ENCODE peak calls at places on chromosomes 13 and 19, in four cellular contexts. O is dorsolateral prefrontal cortex, P is adrenal gland, F is fibroblast of the aortic adventitia. N is an unnamed sample.
A peak's percentile ranks its signal among the peaks of the same experiment; 100 is the strongest.

GRCh38 chr13:84377071-84377470 is 494.8 kb upstream of the SLITRK1 start:
- DNase-seq in O (no peak), P (no peak), F (no peak), N (no peak)

GRCh38 chr13:34217343-34218094 is 399.6 kb downstream of the RFC3 start:
- DNase-seq in O (no peak), P (no peak), F (no peak), N (no peak)

GRCh38 chr19:17294051-17294891 is 9.0 kb downstream of the ABHD8 start:
- DNase-seq in O (no peak), P (peak; percentile 60), F (no peak), N (peak; percentile 43)

GRCh38 chr19:57786286-57786685 is 16.8 kb downstream of the ZNF586 start:
- DNase-seq in O (no peak), P (no peak), F (no peak), N (no peak)

GRCh38 chr13:40316301-40316700 is 350.1 kb downstream of the FOXO1 start:
- DNase-seq in O (no peak), P (peak; percentile 82), F (no peak), N (no peak)

GRCh38 chr19:17520865-17521264 is 9.4 kb downstream of the PGLS start:
- DNase-seq in O (no peak), P (no peak), F (no peak), N (no peak)

GRCh38 chr19:17086811-17087210 is 11.2 kb downstream of the MYO9B start:
- DNase-seq in O (no peak), P (no peak), F (no peak), N (no peak)

GRCh38 chr19:6735181-6735891 is 2.0 kb downstream of the GPR108 start:
- DNase-seq in O (no peak), P (no peak), F (no peak), N (no peak)

GRCh38 chr13:28181413-28181812 is 43.1 kb downstream of the PAN3 start:
- DNase-seq in O (no peak), P (no peak), F (peak; percentile 22), N (peak; percentile 10)

DNA sequence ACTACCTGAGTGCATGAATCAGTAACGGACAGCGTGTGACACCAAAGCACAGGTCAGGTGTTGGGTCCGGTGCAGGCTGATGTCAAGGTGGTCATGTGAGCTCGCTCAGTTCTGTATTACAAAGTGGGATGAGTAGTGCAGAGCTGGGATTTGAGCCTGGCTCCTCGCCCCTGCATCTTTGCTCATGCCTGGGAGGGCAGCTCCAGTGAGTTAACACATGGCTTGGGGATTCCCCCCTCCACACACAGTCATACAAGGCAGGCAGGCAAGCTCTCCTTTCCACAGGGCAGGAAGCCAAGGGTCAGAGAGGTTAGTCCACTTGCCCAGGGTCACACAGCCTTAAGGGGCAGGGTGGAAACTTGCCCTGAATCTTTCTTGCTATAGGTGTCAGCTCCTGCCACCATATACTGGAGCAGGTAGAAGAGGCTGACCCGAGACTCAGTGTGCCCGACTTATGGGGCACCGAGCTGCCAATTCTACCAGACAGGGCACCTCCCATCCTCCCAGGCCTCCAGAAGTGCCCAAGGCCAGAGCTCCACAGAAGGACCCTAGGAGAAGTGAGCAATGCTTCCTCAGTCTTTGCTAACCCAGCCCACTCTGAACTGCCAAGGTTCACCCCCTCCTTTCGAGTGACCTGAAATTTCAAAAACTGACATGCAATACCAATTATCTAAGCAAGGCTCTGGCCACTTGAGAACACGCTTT is 35.4 kb downstream of the ZNF787 start:
- DNase-seq in O (no peak), P (peak; percentile 80), F (no peak), N (peak; percentile 51)
- H3K4me3 ChIP-seq in O (no peak overlapping the region), P (no peak overlapping the region), F (no peak overlapping the region), N (no peak overlapping the region)

GRCh38 chr13:74288361-74288911 is 154.2 kb upstream of the KLF12 start:
- DNase-seq in O (no peak), P (no peak), F (no peak), N (no peak)
- H3K4me3 ChIP-seq in O (peak overlapping the region; percentile 49), P (no peak overlapping the region), F (peak overlapping the region; percentile 15), N (no peak overlapping the region)

DNA sequence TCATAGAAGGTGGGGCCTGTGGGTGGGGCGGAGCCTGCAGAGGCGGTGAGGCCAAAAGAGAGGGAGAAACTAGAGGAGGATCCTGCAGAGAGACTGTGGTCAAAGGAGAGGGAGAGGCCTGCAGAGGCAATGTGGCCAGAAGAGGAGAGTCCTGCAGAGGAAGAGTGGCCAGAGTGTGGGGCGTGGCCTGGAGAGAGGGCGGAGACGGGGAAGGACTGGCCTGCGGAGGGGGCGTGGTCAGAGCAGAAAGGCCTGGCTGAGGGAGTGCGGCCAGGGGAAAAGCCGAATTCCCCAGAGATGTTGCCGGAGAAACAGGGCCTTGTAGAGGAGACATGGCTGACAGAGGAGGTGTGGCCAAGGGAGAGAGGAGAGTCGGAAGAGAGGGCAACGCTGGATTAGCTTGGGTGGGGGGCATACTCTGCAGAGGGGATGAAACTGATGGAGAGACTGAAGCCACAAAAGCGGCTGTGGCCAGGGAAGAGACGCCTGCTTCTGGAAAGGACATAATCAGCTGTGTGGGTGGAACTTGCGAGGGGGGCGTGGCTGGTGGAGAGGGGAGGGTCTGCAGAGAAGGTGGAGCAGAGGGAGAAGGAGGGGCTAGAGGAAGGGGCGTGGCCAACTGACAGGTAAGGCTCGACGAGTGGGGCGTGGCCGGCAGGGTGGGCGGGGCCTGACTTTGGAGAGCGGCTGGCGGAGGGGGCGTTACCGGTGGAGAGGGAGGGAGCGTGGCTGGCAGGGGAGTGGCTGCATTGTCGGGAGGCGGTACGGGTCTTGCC is 2.5 kb downstream of the PRR36 start:
- DNase-seq in O (no peak), P (peak; percentile 97), F (peak; percentile 97), N (peak; percentile 97)
- H3K4me3 ChIP-seq in O (no peak overlapping the region), P (no peak overlapping the region), F (peak overlapping the region; percentile 61), N (peak overlapping the region; percentile 13)

DNA sequence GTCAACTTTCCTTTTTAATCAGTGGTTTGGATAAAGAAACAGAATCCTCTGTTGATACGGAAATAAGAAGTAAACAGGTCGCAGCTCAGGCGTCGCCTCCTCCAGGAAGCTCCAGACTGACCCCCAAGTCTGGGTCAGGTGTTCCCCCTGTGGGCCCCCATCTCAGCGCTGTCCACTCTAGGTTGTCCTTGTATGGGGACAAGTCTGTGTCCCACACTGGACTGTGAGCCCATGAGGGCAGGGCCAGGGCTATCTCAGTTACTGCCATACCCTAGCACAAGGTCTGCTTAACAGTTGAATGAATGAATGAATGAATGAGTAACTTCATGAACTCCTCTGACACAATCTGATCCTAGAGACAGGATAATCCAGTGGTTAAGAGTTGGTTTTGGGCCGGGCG is 7.5 kb downstream of the CLASRP start:
- DNase-seq in O (no peak), P (no peak), F (no peak), N (no peak)
- H3K4me3 ChIP-seq in O (no peak overlapping the region), P (no peak overlapping the region), F (no peak overlapping the region), N (no peak overlapping the region)

DNA sequence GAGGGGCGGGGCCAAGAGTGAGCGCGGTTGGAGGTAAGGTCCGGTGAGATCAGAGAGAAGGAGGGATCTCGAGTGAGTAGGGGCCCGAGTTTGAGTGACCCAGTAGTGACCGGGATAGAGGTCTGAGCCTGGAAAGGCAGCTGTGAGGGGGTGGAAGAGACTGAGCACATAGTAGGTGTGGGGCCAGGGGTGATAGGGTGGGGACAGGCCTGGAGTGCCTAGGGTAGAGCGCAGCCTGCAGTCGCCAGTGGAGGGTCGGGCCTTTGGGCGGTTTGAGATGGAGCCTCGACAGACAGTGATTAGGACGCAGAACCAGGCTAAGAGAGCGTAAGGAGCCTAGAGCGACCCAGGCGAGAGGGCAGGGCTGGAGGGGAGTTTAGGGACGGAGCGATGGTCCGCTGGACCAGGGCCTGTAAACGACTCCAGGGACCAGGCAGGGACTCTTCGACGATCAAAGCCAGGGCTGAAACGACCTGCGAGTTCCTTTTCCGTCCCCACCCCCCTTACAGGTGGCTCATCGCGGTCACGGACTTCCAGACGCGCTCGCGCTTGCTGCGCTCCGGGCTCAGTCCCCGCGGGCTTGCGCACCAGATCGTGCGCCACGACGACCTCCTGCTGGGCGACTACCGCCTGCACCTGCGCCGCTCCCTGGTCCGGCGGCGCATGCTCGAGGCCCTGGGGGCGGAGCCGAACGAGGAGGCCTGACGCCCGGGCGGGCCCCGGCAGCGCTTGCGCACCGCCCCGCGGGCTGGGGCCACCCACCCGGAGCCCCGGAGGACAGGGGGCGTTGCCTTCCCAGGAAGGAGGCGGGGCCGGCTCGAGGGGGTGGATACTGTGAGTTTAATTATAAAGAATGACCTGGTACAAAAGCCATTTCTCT is 9.4 kb downstream of the C19orf81 start:
- DNase-seq in O (peak; percentile 86), P (peak; percentile 79), F (peak; percentile 40), N (peak; percentile 83)
- H3K4me3 ChIP-seq in O (peak overlapping the region; percentile 67), P (peak overlapping the region; percentile 24), F (peak overlapping the region; percentile 60), N (peak overlapping the region; percentile 53)

DNA sequence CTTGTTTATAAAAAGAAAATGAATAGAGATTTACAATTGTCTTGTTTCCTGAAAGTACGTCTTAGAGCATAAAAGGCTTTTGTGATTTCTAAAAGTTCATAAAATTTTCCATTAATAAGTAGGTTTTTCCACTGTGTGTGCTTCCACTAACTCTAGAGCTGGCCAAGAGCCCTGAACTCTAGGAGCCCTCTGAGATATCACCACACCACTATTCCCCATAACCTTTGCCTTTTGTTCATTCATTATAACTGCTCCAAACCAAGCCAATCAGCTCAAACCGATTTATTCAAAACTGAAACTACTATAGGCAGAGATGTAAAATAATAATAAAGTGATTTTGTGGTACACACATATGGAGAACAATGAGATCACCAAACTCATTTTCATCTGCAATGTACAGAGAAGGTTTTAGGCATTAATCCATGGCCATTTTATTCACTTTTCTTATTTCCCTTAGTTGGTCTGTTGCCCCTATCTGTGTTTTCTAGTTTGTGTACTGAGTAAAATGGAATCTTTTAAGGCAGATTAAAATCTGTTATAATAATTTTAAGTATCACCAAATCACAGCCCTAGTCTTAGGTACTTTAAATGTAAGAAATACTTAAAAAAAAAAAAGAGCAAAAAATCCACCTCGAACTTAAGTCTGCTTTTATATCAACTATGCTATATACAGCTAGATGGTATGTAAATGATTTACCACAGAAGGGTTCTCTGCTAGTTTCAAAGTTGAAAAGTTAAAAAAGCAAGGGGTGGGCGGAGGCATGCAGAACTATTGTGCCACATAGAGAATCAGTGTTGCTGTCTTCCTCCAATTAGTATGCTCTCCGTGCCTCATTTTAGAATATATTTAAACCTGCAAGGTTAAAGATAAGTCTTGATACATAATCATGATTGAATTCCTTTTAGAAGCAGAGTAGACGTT is 311.3 kb downstream of the KLF12 start:
- DNase-seq in O (no peak), P (peak; percentile 11), F (no peak), N (no peak)
- H3K4me3 ChIP-seq in O (no peak overlapping the region), P (no peak overlapping the region), F (no peak overlapping the region), N (no peak overlapping the region)